ENCODE peak calls at places on chromosomes 1 and 21, in six cellular contexts. One of them, this sample, is unnamed.

GRCh38 chr1:44077421-44077820 is 41.2 kb upstream of the KLF17 start:
- DNase-seq in fibroblast of mammary gland: no peak
- DNase-seq in posterior cingulate gyrus: no peak
- DNase-seq in anterior cingulate cortex: no peak
- DNase-seq in HT1080: peak; percentile 13
- DNase-seq in astrocyte of the cerebellum: no peak
- DNase-seq in this sample: no peak

GRCh38 chr21:43691086-43691795 is 27.7 kb upstream of the PDXK start:
- DNase-seq in fibroblast of mammary gland: no peak
- DNase-seq in posterior cingulate gyrus: peak; percentile 82
- DNase-seq in anterior cingulate cortex: no peak
- DNase-seq in HT1080: no peak
- DNase-seq in astrocyte of the cerebellum: no peak
- DNase-seq in this sample: no peak

GRCh38 chr21:32173106-32173755 is 105.6 kb downstream of the MIS18A start:
- DNase-seq in fibroblast of mammary gland: no peak
- DNase-seq in posterior cingulate gyrus: no peak
- DNase-seq in anterior cingulate cortex: no peak
- DNase-seq in HT1080: no peak
- DNase-seq in astrocyte of the cerebellum: peak; percentile 63
- DNase-seq in this sample: no peak

GRCh38 chr21:35423694-35424093 is 374.6 kb upstream of the RUNX1 start:
- DNase-seq in fibroblast of mammary gland: peak; percentile 90
- DNase-seq in posterior cingulate gyrus: no peak
- DNase-seq in anterior cingulate cortex: no peak
- DNase-seq in HT1080: no peak
- DNase-seq in astrocyte of the cerebellum: no peak
- DNase-seq in this sample: no peak

GRCh38 chr21:37266515-37267221 is 466 bp downstream of the VPS26C start:
- DNase-seq in fibroblast of mammary gland: peak; percentile 28
- DNase-seq in posterior cingulate gyrus: peak; percentile 90
- DNase-seq in anterior cingulate cortex: peak; percentile 36
- DNase-seq in HT1080: peak; percentile 28
- DNase-seq in astrocyte of the cerebellum: no peak
- DNase-seq in this sample: no peak

GRCh38 chr21:40210251-40210650 is 343.0 kb downstream of the PCP4 start:
- DNase-seq in fibroblast of mammary gland: no peak
- DNase-seq in posterior cingulate gyrus: no peak
- DNase-seq in anterior cingulate cortex: no peak
- DNase-seq in HT1080: no peak
- DNase-seq in astrocyte of the cerebellum: no peak
- DNase-seq in this sample: no peak

GRCh38 chr1:24932284-24932683 is 2.2 kb upstream of the RUNX3 start:
- DNase-seq in fibroblast of mammary gland: peak; percentile 13
- DNase-seq in posterior cingulate gyrus: peak; percentile 91
- DNase-seq in anterior cingulate cortex: no peak
- DNase-seq in HT1080: no peak
- DNase-seq in astrocyte of the cerebellum: no peak
- DNase-seq in this sample: peak; percentile 66

GRCh38 chr1:119896303-119896702 is at the start of gene ADAM30:
- DNase-seq in fibroblast of mammary gland: no peak
- DNase-seq in posterior cingulate gyrus: peak; percentile 70
- DNase-seq in anterior cingulate cortex: no peak
- DNase-seq in HT1080: no peak
- DNase-seq in astrocyte of the cerebellum: no peak
- DNase-seq in this sample: no peak

GRCh38 chr1:89516055-89516454 is 8.6 kb upstream of the LRRC8B start:
- DNase-seq in fibroblast of mammary gland: peak; percentile 92
- DNase-seq in posterior cingulate gyrus: peak; percentile 49
- DNase-seq in anterior cingulate cortex: no peak
- DNase-seq in HT1080: peak; percentile 73
- DNase-seq in astrocyte of the cerebellum: no peak
- DNase-seq in this sample: no peak

GRCh38 chr1:10979483-10979920 is 33.0 kb upstream of the TARDBP start:
- DNase-seq in fibroblast of mammary gland: no peak
- DNase-seq in posterior cingulate gyrus: peak; percentile 95
- DNase-seq in anterior cingulate cortex: peak; percentile 69
- DNase-seq in HT1080: peak; percentile 75
- DNase-seq in astrocyte of the cerebellum: no peak
- DNase-seq in this sample: no peak

GRCh38 chr1:11067716-11068495 is 8.1 kb upstream of the SRM start:
- DNase-seq in fibroblast of mammary gland: no peak
- DNase-seq in posterior cingulate gyrus: peak; percentile 92
- DNase-seq in anterior cingulate cortex: peak; percentile 55
- DNase-seq in HT1080: no peak
- DNase-seq in astrocyte of the cerebellum: no peak
- DNase-seq in this sample: no peak

GRCh38 chr1:66641851-66642473 is 108.0 kb downstream of the SGIP1 start:
- DNase-seq in fibroblast of mammary gland: peak; percentile 18
- DNase-seq in posterior cingulate gyrus: no peak
- DNase-seq in anterior cingulate cortex: no peak
- DNase-seq in HT1080: peak; percentile 11
- DNase-seq in astrocyte of the cerebellum: no peak
- DNase-seq in this sample: no peak

GRCh38 chr21:27421654-27422053 is 454.8 kb upstream of the ADAMTS5 start:
- DNase-seq in fibroblast of mammary gland: peak; percentile 75
- DNase-seq in posterior cingulate gyrus: no peak
- DNase-seq in anterior cingulate cortex: no peak
- DNase-seq in HT1080: no peak
- DNase-seq in astrocyte of the cerebellum: no peak
- DNase-seq in this sample: no peak

GRCh38 chr1:177943999-177944672 is 25.7 kb downstream of the SEC16B start:
- DNase-seq in fibroblast of mammary gland: no peak
- DNase-seq in posterior cingulate gyrus: peak; percentile 94
- DNase-seq in anterior cingulate cortex: no peak
- DNase-seq in HT1080: no peak
- DNase-seq in astrocyte of the cerebellum: no peak
- DNase-seq in this sample: no peak

GRCh38 chr1:234582186-234582585 is 27.8 kb downstream of the IRF2BP2 start:
- DNase-seq in fibroblast of mammary gland: no peak
- DNase-seq in posterior cingulate gyrus: no peak
- DNase-seq in anterior cingulate cortex: no peak
- DNase-seq in HT1080: no peak
- DNase-seq in astrocyte of the cerebellum: no peak
- DNase-seq in this sample: no peak

GRCh38 chr1:219753901-219754300 is 141.0 kb upstream of the ZC3H11B start:
- DNase-seq in fibroblast of mammary gland: no peak
- DNase-seq in posterior cingulate gyrus: no peak
- DNase-seq in anterior cingulate cortex: no peak
- DNase-seq in HT1080: no peak
- DNase-seq in astrocyte of the cerebellum: no peak
- DNase-seq in this sample: no peak

GRCh38 chr1:180862305-180862704 is 50.4 kb upstream of the KIAA1614 start:
- DNase-seq in fibroblast of mammary gland: no peak
- DNase-seq in posterior cingulate gyrus: no peak
- DNase-seq in anterior cingulate cortex: no peak
- DNase-seq in HT1080: no peak
- DNase-seq in astrocyte of the cerebellum: no peak
- DNase-seq in this sample: no peak

GRCh38 chr1:5943373-5944068 is 48.7 kb downstream of the NPHP4 start:
- DNase-seq in fibroblast of mammary gland: no peak
- DNase-seq in posterior cingulate gyrus: no peak
- DNase-seq in anterior cingulate cortex: no peak
- DNase-seq in HT1080: no peak
- DNase-seq in astrocyte of the cerebellum: no peak
- DNase-seq in this sample: no peak

GRCh38 chr1:2354511-2355407 is 36.6 kb downstream of the MORN1 start:
- DNase-seq in fibroblast of mammary gland: no peak
- DNase-seq in posterior cingulate gyrus: peak; percentile 77
- DNase-seq in anterior cingulate cortex: no peak
- DNase-seq in HT1080: no peak
- DNase-seq in astrocyte of the cerebellum: no peak
- DNase-seq in this sample: no peak

GRCh38 chr1:166062695-166063094 is 104.1 kb downstream of the FAM78B start:
- DNase-seq in fibroblast of mammary gland: no peak
- DNase-seq in posterior cingulate gyrus: no peak
- DNase-seq in anterior cingulate cortex: no peak
- DNase-seq in HT1080: no peak
- DNase-seq in astrocyte of the cerebellum: no peak
- DNase-seq in this sample: no peak

GRCh38 chr1:35936828-35937227 is 5.9 kb downstream of the AGO3 start:
- DNase-seq in fibroblast of mammary gland: peak; percentile 24
- DNase-seq in posterior cingulate gyrus: no peak
- DNase-seq in anterior cingulate cortex: no peak
- DNase-seq in HT1080: no peak
- DNase-seq in astrocyte of the cerebellum: no peak
- DNase-seq in this sample: no peak

GRCh38 chr1:153775432-153776311 is 465 bp downstream of the SLC27A3 start:
- DNase-seq in fibroblast of mammary gland: peak; percentile 58
- DNase-seq in posterior cingulate gyrus: peak; percentile 92
- DNase-seq in anterior cingulate cortex: peak; percentile 50
- DNase-seq in HT1080: no peak
- DNase-seq in astrocyte of the cerebellum: no peak
- DNase-seq in this sample: peak; percentile 45

GRCh38 chr1:78490861-78491310 is at the start of gene PTGFR:
- DNase-seq in fibroblast of mammary gland: peak; percentile 40
- DNase-seq in posterior cingulate gyrus: peak; percentile 89
- DNase-seq in anterior cingulate cortex: peak; percentile 17
- DNase-seq in HT1080: peak; percentile 69
- DNase-seq in astrocyte of the cerebellum: no peak
- DNase-seq in this sample: no peak

GRCh38 chr21:38766987-38767722 is 38.6 kb upstream of the ETS2 start:
- DNase-seq in fibroblast of mammary gland: no peak
- DNase-seq in posterior cingulate gyrus: no peak
- DNase-seq in anterior cingulate cortex: no peak
- DNase-seq in HT1080: no peak
- DNase-seq in astrocyte of the cerebellum: no peak
- DNase-seq in this sample: peak; percentile 70

GRCh38 chr1:163796394-163796821 is 474.7 kb downstream of the NUF2 start:
- DNase-seq in fibroblast of mammary gland: peak; percentile 75
- DNase-seq in posterior cingulate gyrus: peak; percentile 62
- DNase-seq in anterior cingulate cortex: no peak
- DNase-seq in HT1080: no peak
- DNase-seq in astrocyte of the cerebellum: peak; percentile 13
- DNase-seq in this sample: no peak

GRCh38 chr1:154329551-154330131 is 4.3 kb downstream of the ATP8B2 start:
- DNase-seq in fibroblast of mammary gland: no peak
- DNase-seq in posterior cingulate gyrus: peak; percentile 91
- DNase-seq in anterior cingulate cortex: peak; percentile 40
- DNase-seq in HT1080: no peak
- DNase-seq in astrocyte of the cerebellum: no peak
- DNase-seq in this sample: no peak

GRCh38 chr1:25869909-25870606 is 5.5 kb downstream of the PAQR7 start:
- DNase-seq in fibroblast of mammary gland: no peak
- DNase-seq in posterior cingulate gyrus: no peak
- DNase-seq in anterior cingulate cortex: no peak
- DNase-seq in HT1080: no peak
- DNase-seq in astrocyte of the cerebellum: no peak
- DNase-seq in this sample: no peak

GRCh38 chr1:90135306-90135705 is 140.4 kb downstream of the ZNF326 start:
- DNase-seq in fibroblast of mammary gland: peak; percentile 1
- DNase-seq in posterior cingulate gyrus: no peak
- DNase-seq in anterior cingulate cortex: no peak
- DNase-seq in HT1080: no peak
- DNase-seq in astrocyte of the cerebellum: no peak
- DNase-seq in this sample: no peak

GRCh38 chr1:21313146-21313885 is 23.1 kb upstream of the ECE1 start:
- DNase-seq in fibroblast of mammary gland: peak; percentile 84
- DNase-seq in posterior cingulate gyrus: no peak
- DNase-seq in anterior cingulate cortex: no peak
- DNase-seq in HT1080: peak; percentile 78
- DNase-seq in astrocyte of the cerebellum: no peak
- DNase-seq in this sample: no peak

GRCh38 chr1:86137458-86137857 is 19.1 kb downstream of the COL24A1 start:
- DNase-seq in fibroblast of mammary gland: peak; percentile 81
- DNase-seq in posterior cingulate gyrus: no peak
- DNase-seq in anterior cingulate cortex: no peak
- DNase-seq in HT1080: peak; percentile 87
- DNase-seq in astrocyte of the cerebellum: peak; percentile 92
- DNase-seq in this sample: no peak

GRCh38 chr21:42666023-42666747 is 12.8 kb downstream of the PDE9A start:
- DNase-seq in fibroblast of mammary gland: no peak
- DNase-seq in posterior cingulate gyrus: no peak
- DNase-seq in anterior cingulate cortex: no peak
- DNase-seq in HT1080: no peak
- DNase-seq in astrocyte of the cerebellum: no peak
- DNase-seq in this sample: no peak

GRCh38 chr21:34886554-34887385 is 162.3 kb downstream of the RUNX1 start:
- DNase-seq in fibroblast of mammary gland: peak; percentile 59
- DNase-seq in posterior cingulate gyrus: peak; percentile 79
- DNase-seq in anterior cingulate cortex: no peak
- DNase-seq in HT1080: no peak
- DNase-seq in astrocyte of the cerebellum: no peak
- DNase-seq in this sample: no peak

GRCh38 chr21:29299046-29299905 is 554 bp downstream of the BACH1 start:
- DNase-seq in fibroblast of mammary gland: peak; percentile 55
- DNase-seq in posterior cingulate gyrus: peak; percentile 92
- DNase-seq in anterior cingulate cortex: peak; percentile 50
- DNase-seq in HT1080: peak; percentile 47
- DNase-seq in astrocyte of the cerebellum: no peak
- DNase-seq in this sample: peak; percentile 50

GRCh38 chr21:44706026-44706705 is 5.2 kb downstream of the TSPEAR start:
- DNase-seq in fibroblast of mammary gland: no peak
- DNase-seq in posterior cingulate gyrus: no peak
- DNase-seq in anterior cingulate cortex: no peak
- DNase-seq in HT1080: no peak
- DNase-seq in astrocyte of the cerebellum: no peak
- DNase-seq in this sample: no peak

GRCh38 chr1:9069324-9070100 is at the start of gene SLC2A5:
- DNase-seq in fibroblast of mammary gland: peak; percentile 54
- DNase-seq in posterior cingulate gyrus: no peak
- DNase-seq in anterior cingulate cortex: no peak
- DNase-seq in HT1080: no peak
- DNase-seq in astrocyte of the cerebellum: no peak
- DNase-seq in this sample: peak; percentile 90

GRCh38 chr1:17586172-17586963 is 46.9 kb downstream of the ARHGEF10L start:
- DNase-seq in fibroblast of mammary gland: peak; percentile 90
- DNase-seq in posterior cingulate gyrus: no peak
- DNase-seq in anterior cingulate cortex: no peak
- DNase-seq in HT1080: peak; percentile 81
- DNase-seq in astrocyte of the cerebellum: peak; percentile 34
- DNase-seq in this sample: no peak

GRCh38 chr1:226406401-226406881 is 1.5 kb downstream of the PARP1 start:
- DNase-seq in fibroblast of mammary gland: peak; percentile 29
- DNase-seq in posterior cingulate gyrus: no peak
- DNase-seq in anterior cingulate cortex: no peak
- DNase-seq in HT1080: peak; percentile 34
- DNase-seq in astrocyte of the cerebellum: no peak
- DNase-seq in this sample: no peak

GRCh38 chr1:160210563-160210962 is 5.4 kb downstream of the PEA15 start:
- DNase-seq in fibroblast of mammary gland: no peak
- DNase-seq in posterior cingulate gyrus: no peak
- DNase-seq in anterior cingulate cortex: peak; percentile 48
- DNase-seq in HT1080: no peak
- DNase-seq in astrocyte of the cerebellum: no peak
- DNase-seq in this sample: no peak

This sample was measured in stimulated activated naive B cell treated with anti-CD40 and anti-IgM and Interleukin-4, amounts not matched to agents 10 μg/mL and 1 μg/mL and 100 μg/mL, for 72 hours.